ENCODE peak calls at places on chromosomes 12 and 14, in nine cellular contexts. H, Z, E, M, K, I, J, L and S are unnamed samples.

GRCh38 chr12:54472494-54473262 is 724 bp downstream of the GTSF1 start:
- ATAC-seq in L (no peak), K (no peak), M (no peak), Z (no peak), I (no peak), J (no peak), E (no peak), H (no peak), S (no peak)

GRCh38 chr14:91873476-91874265 is 6.3 kb upstream of the TC2N start:
- ATAC-seq in K (no peak), M (no peak), E (peak), I (peak), H (peak), Z (peak), J (peak), L (peak), S (peak)

GRCh38 chr14:30020687-30021086 is 93.0 kb upstream of the PRKD1 start:
- ATAC-seq in H (no peak), M (no peak), E (no peak), L (no peak), I (no peak), J (no peak), Z (no peak), K (no peak), S (no peak)

GRCh38 chr14:94722397-94722796 is 47.5 kb downstream of the GSC start:
- ATAC-seq in M (no peak), Z (no peak), J (no peak), I (no peak), E (no peak), K (no peak), L (no peak), H (no peak), S (no peak)

GRCh38 chr12:124422570-124423523 is 128.0 kb downstream of the RFLNA start:
- ATAC-seq in K (peak), L (peak), Z (no peak), H (no peak), E (peak), M (peak), J (no peak), I (no peak), S (no peak)

GRCh38 chr14:21203470-21204166 is 47.8 kb upstream of the OR5AU1 start:
- ATAC-seq in M (no peak), L (no peak), H (no peak), Z (peak), J (no peak), I (no peak), E (no peak), K (no peak), S (no peak)

GRCh38 chr14:20468773-20469241 is 399 bp upstream of the PNP start:
- ATAC-seq in J (no peak), Z (no peak), M (peak), H (no peak), E (no peak), K (no peak), L (no peak), I (no peak), S (no peak)

GRCh38 chr14:66662374-66662773 is 154.4 kb downstream of the GPHN start:
- ATAC-seq in Z (no peak), I (no peak), H (no peak), J (no peak), E (peak), M (peak), L (no peak), K (no peak), S (no peak)

GRCh38 chr14:89359477-89360222 is 57.4 kb downstream of the FOXN3 start:
- ATAC-seq in K (peak), I (no peak), M (no peak), L (peak), E (peak), Z (no peak), J (no peak), H (no peak), S (no peak)

GRCh38 chr12:96448287-96448686 is 41.1 kb upstream of the CFAP54 start:
- ATAC-seq in Z (no peak), E (no peak), K (peak), J (no peak), H (no peak), I (no peak), M (no peak), L (no peak), S (no peak)

GRCh38 chr14:34616360-34616759 is 13.6 kb downstream of the SNX6 start:
- ATAC-seq in I (no peak), M (no peak), J (no peak), L (no peak), K (no peak), Z (no peak), E (no peak), H (no peak), S (no peak)

GRCh38 chr12:11863478-11863906 is 207.2 kb upstream of the BCL2L14 start:
- ATAC-seq in I (no peak), E (peak), K (peak), M (peak), J (no peak), H (no peak), L (peak), Z (no peak), S (no peak)

GRCh38 chr12:9404031-9404430 is 195.8 kb upstream of the PZP start:
- ATAC-seq in Z (no peak), J (no peak), I (no peak), H (no peak), E (no peak), K (no peak), M (no peak), L (no peak), S (no peak)

GRCh38 chr12:6424848-6425247 is 19.9 kb upstream of the CD27 start:
- ATAC-seq in E (no peak), H (no peak), I (no peak), M (no peak), J (no peak), Z (no peak), K (no peak), L (no peak), S (no peak)

GRCh38 chr12:6230321-6231110 is 30.3 kb downstream of the CD9 start:
- ATAC-seq in J (peak), E (peak), K (peak), I (peak), H (peak), L (peak), M (peak), Z (peak), S (peak)

GRCh38 chr12:80632835-80633234 is 74.6 kb upstream of the MYF6 start:
- ATAC-seq in K (no peak), J (no peak), E (peak), L (no peak), M (no peak), H (no peak), Z (no peak), I (no peak), S (no peak)

GRCh38 chr12:91203610-91204009 is 21.0 kb upstream of the DCN start:
- ATAC-seq in J (no peak), M (peak), K (no peak), Z (no peak), L (no peak), I (no peak), E (peak), H (no peak), S (no peak)

GRCh38 chr14:24317141-24317927 is 6.0 kb downstream of the LTB4R start:
- ATAC-seq in J (peak), E (no peak), M (no peak), Z (no peak), I (peak), K (no peak), L (no peak), H (no peak), S (peak)

GRCh38 chr12:104258476-104259067 is 43.0 kb downstream of the TXNRD1 start:
- ATAC-seq in M (no peak), I (no peak), K (no peak), H (no peak), E (no peak), L (no peak), Z (no peak), J (no peak), S (no peak)

GRCh38 chr12:80175307-80175930 is 76.1 kb downstream of the OTOGL start:
- ATAC-seq in K (no peak), J (no peak), E (no peak), H (no peak), L (no peak), M (no peak), Z (no peak), I (no peak), S (peak)

GRCh38 chr12:124537525-124538193 is 29.8 kb downstream of the NCOR2 start:
- ATAC-seq in E (peak), K (peak), Z (no peak), M (peak), H (no peak), L (peak), I (no peak), J (no peak), S (no peak)

GRCh38 chr12:117897379-117898161 is 71.2 kb downstream of the KSR2 start:
- ATAC-seq in E (peak), K (no peak), Z (no peak), L (no peak), I (no peak), J (no peak), M (no peak), H (no peak), S (peak)

GRCh38 chr12:132469423-132469822 is 20.5 kb upstream of the FBRSL1 start:
- ATAC-seq in H (no peak), M (no peak), L (no peak), K (no peak), E (no peak), J (peak), Z (peak), I (peak), S (no peak)

GRCh38 chr14:103561381-103562134 is 899 bp downstream of the BAG5 start:
- ATAC-seq in M (peak), H (peak), Z (peak), J (peak), K (peak), L (peak), E (peak), I (peak), S (peak)

GRCh38 chr12:104152691-104153241 is 14.8 kb upstream of the NFYB start:
- ATAC-seq in H (no peak), K (no peak), J (no peak), L (no peak), E (no peak), M (no peak), Z (no peak), I (no peak), S (no peak)

GRCh38 chr14:90536511-90537191 is 139.8 kb downstream of the CALM1 start:
- ATAC-seq in I (no peak), H (no peak), J (no peak), E (no peak), K (peak), M (no peak), Z (no peak), L (no peak), S (no peak)

GRCh38 chr12:27970981-27971489 is 1.5 kb downstream of the PTHLH start:
- ATAC-seq in E (no peak), I (no peak), M (no peak), H (no peak), K (no peak), J (no peak), L (no peak), Z (no peak), S (no peak)

GRCh38 chr12:116299548-116300150 is 22.2 kb upstream of the MED13L start:
- ATAC-seq in E (peak), Z (no peak), K (peak), L (no peak), I (no peak), M (peak), H (no peak), J (no peak), S (no peak)

GRCh38 chr14:92356677-92357076 is 33.7 kb downstream of the SLC24A4 start:
- ATAC-seq in E (no peak), H (no peak), Z (no peak), M (no peak), I (no peak), L (no peak), J (no peak), K (no peak), S (no peak)

GRCh38 chr14:34851395-34851794 is 23.8 kb downstream of the BAZ1A start:
- ATAC-seq in M (no peak), L (no peak), J (no peak), H (no peak), K (no peak), E (no peak), I (no peak), Z (no peak), S (no peak)

GRCh38 chr12:124786065-124786964 is 77.3 kb downstream of the SCARB1 start:
- ATAC-seq in H (no peak), L (peak), Z (no peak), K (peak), J (no peak), I (no peak), E (peak), M (peak), S (no peak)